ENCODE peak calls at places on chromosomes 13 and 19, in five cellular contexts. A, Z, V, H and K are unnamed samples.

GRCh38 chr13:109148243-109148642 is 518.8 kb downstream of the MYO16 start:
- DNase-seq in A (no peak), Z (peak; percentile 87), V (no peak), H (no peak), K (no peak)

GRCh38 chr13:106507560-106508274 is 27.7 kb downstream of the EFNB2 start:
- DNase-seq in A (peak; percentile 75), Z (peak; percentile 95), V (peak; percentile 75), H (no peak), K (no peak)

GRCh38 chr13:67076378-67076777 is 153.8 kb downstream of the PCDH9 start:
- DNase-seq in A (no peak), Z (peak; percentile 38), V (no peak), H (no peak), K (no peak)

GRCh38 chr13:110306960-110307696 is at the start of the genes COL4A1 and COL4A2:
- DNase-seq in A (peak; percentile 79), Z (peak; percentile 77), V (peak; percentile 69), H (peak; percentile 72), K (peak; percentile 77)

GRCh38 chr13:110942248-110942981 is 27.5 kb upstream of the ANKRD10 start:
- DNase-seq in A (no peak), Z (peak; percentile 44), V (peak; percentile 32), H (no peak), K (no peak)

GRCh38 chr13:106986687-106987434 is 418.9 kb upstream of the ARGLU1 start:
- DNase-seq in A (no peak), Z (no peak), V (peak; percentile 82), H (no peak), K (no peak)

GRCh38 chr19:1657632-1658445 is 5.4 kb upstream of the TCF3 start:
- DNase-seq in A (no peak), Z (no peak), V (no peak), H (peak; percentile 24), K (no peak)

GRCh38 chr13:44311011-44311481 is 62.6 kb upstream of the SERP2 start:
- DNase-seq in A (no peak), Z (peak; percentile 52), V (no peak), H (no peak), K (no peak)

GRCh38 chr19:51020988-51021651 is 1.6 kb upstream of the KLK10 start:
- DNase-seq in A (peak; percentile 57), Z (peak; percentile 51), V (peak; percentile 47), H (no peak), K (peak; percentile 38)

GRCh38 chr19:33461256-33462111 is 60.1 kb downstream of the PEPD start:
- DNase-seq in A (no peak), Z (no peak), V (no peak), H (peak; percentile 18), K (no peak)

GRCh38 chr13:75798353-75799245 is 162.5 kb downstream of the LMO7 start:
- DNase-seq in A (no peak), Z (peak; percentile 65), V (peak; percentile 46), H (no peak), K (no peak)

GRCh38 chr19:47573076-47574026 is at the start of gene ZNF541:
- DNase-seq in A (no peak), Z (peak; percentile 12), V (peak; percentile 51), H (no peak), K (no peak)

GRCh38 chr13:95865080-95865597 is 188.1 kb downstream of the UGGT2 start:
- DNase-seq in A (no peak), Z (no peak), V (no peak), H (no peak), K (no peak)

GRCh38 chr13:103275708-103276107 is 209.5 kb upstream of the SLC10A2 start:
- DNase-seq in A (no peak), Z (no peak), V (peak; percentile 76), H (no peak), K (no peak)

GRCh38 chr19:53775524-53775923 is 48.6 kb downstream of the NLRP12 start:
- DNase-seq in A (no peak), Z (no peak), V (no peak), H (no peak), K (no peak)

GRCh38 chr13:39676315-39676876 is 20.9 kb downstream of the COG6 start:
- DNase-seq in A (peak; percentile 53), Z (peak; percentile 39), V (peak; percentile 88), H (no peak), K (peak; percentile 15)

GRCh38 chr13:113882716-113883115 is 18.8 kb upstream of the GAS6 start:
- DNase-seq in A (no peak), Z (no peak), V (no peak), H (no peak), K (no peak)

GRCh38 chr13:108566413-108567170 is 62.8 kb upstream of the MYO16 start:
- DNase-seq in A (peak; percentile 13), Z (no peak), V (no peak), H (no peak), K (no peak)

GRCh38 chr19:45848922-45849321 is 14.0 kb downstream of the SYMPK start:
- DNase-seq in A (peak; percentile 26), Z (no peak), V (no peak), H (no peak), K (no peak)

GRCh38 chr13:39259371-39259770 is 221.1 kb downstream of the NHLRC3 start:
- DNase-seq in A (no peak), Z (no peak), V (no peak), H (no peak), K (no peak)

GRCh38 chr19:752652-753517 is 2.0 kb downstream of the MISP start:
- DNase-seq in A (no peak), Z (peak; percentile 90), V (peak; percentile 92), H (no peak), K (no peak)

GRCh38 chr19:27860309-27860934 is 1352.5 kb downstream of the UQCRFS1 start:
- DNase-seq in A (no peak), Z (no peak), V (peak; percentile 4), H (no peak), K (no peak)

GRCh38 chr13:99151516-99151915 is 49.1 kb upstream of the UBAC2 start:
- DNase-seq in A (no peak), Z (peak; percentile 41), V (peak; percentile 34), H (no peak), K (no peak)

GRCh38 chr13:99528547-99528946 is 27.3 kb downstream of the TM9SF2 start:
- DNase-seq in A (no peak), Z (no peak), V (peak; percentile 18), H (no peak), K (no peak)

GRCh38 chr13:110405597-110406450 is 98.7 kb downstream of the COL4A2 start:
- DNase-seq in A (no peak), Z (peak; percentile 89), V (peak; percentile 59), H (no peak), K (no peak)

GRCh38 chr19:16273005-16273404 is 51.6 kb upstream of the KLF2 start:
- DNase-seq in A (no peak), Z (no peak), V (no peak), H (no peak), K (no peak)

GRCh38 chr13:99280166-99280565 is 22.0 kb upstream of the GPR18 start:
- DNase-seq in A (no peak), Z (no peak), V (peak; percentile 33), H (no peak), K (no peak)

GRCh38 chr13:113804703-113805430 is 45.8 kb downstream of the TMEM255B start:
- DNase-seq in A (no peak), Z (no peak), V (no peak), H (no peak), K (no peak)

GRCh38 chr19:39341122-39341719 is 1.0 kb upstream of the SAMD4B start:
- DNase-seq in A (no peak), Z (no peak), V (peak; percentile 45), H (peak; percentile 58), K (no peak)

GRCh38 chr13:43664700-43665191 is 122.0 kb downstream of the ENOX1 start:
- DNase-seq in A (peak; percentile 65), Z (peak; percentile 74), V (peak; percentile 75), H (no peak), K (no peak)

GRCh38 chr13:29857089-29857488 is 6.7 kb upstream of the UBL3 start:
- DNase-seq in A (no peak), Z (no peak), V (peak; percentile 55), H (no peak), K (no peak)

GRCh38 chr19:46076951-46077814 is 36.4 kb upstream of the IGFL4 start:
- DNase-seq in A (peak; percentile 94), Z (peak; percentile 79), V (peak; percentile 67), H (peak; percentile 89), K (peak; percentile 88)

GRCh38 chr19:3950871-3951861 is 18.3 kb downstream of the NMRK2 start:
- DNase-seq in A (no peak), Z (no peak), V (peak; percentile 36), H (no peak), K (no peak)

GRCh38 chr19:29517412-29517811 is 8.4 kb upstream of the VSTM2B start:
- DNase-seq in A (no peak), Z (no peak), V (no peak), H (no peak), K (no peak)

GRCh38 chr13:76380436-76381065 is 505.7 kb downstream of the KCTD12 start:
- DNase-seq in A (no peak), Z (peak; percentile 0), V (no peak), H (no peak), K (no peak)

GRCh38 chr13:23069571-23069970 is 111.2 kb upstream of the SGCG start:
- DNase-seq in A (no peak), Z (peak; percentile 87), V (peak; percentile 51), H (no peak), K (no peak)

DNA sequence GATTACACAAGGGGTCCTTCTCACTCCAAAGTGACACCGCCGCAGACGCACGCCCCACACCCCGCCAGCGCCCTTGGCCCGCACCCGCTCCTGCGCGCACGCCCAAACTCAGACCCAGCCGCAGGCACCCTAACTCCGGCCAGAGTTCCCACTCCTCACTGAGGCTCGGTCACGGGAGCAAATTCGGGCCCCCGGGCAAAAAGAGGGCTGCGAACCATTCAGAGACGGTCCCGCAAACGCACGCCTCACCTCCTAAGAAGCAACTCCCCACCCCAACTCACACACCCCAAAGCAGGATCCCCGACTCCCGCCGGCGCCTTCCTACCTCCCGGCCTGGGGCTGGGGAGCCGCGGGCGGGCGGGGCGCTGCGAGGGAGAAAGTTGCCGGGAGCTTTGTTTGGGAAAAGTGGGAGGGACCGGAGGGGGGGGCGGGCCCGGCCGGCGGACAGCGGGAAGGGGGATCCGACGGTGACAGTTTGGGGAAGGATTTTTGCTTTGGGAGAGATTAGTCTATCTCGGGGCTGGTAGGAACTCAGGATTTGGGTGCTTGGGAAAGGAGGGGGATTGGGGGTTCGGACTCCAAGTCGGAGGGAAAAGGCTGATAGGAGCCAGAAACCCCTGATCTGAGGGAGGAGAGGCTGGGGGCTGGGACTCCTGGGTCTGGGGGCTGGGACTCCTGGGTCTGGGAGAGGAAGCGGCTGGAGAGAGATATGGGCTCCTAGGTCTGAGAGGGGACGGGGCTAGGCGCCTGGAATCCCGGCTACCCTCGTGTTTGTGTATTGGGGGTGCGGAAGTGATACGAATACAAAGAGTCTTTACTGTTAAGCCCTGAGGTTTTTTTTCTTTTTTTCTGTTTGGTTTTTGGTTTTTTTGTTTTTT is at the start of gene TEAD2:
- DNase-seq in A (peak; percentile 82), Z (peak; percentile 47), V (peak; percentile 43), H (peak; percentile 81), K (peak; percentile 75)
- H2AK5ac ChIP-seq in A (peak within 1 kb of the TSS; percentile 58), Z (peak within 1 kb of the TSS; percentile 100), V (peak within 1 kb of the TSS; percentile 100), H (no peak within 1 kb of the TSS), K (peak within 1 kb of the TSS; percentile 99)

GRCh38 chr19:35041548-35042055 is at the start of gene HPN:
- DNase-seq in A (peak; percentile 81), Z (no peak), V (no peak), H (peak; percentile 96), K (no peak)
- H2AK5ac ChIP-seq in A (peak within 1 kb of the TSS; percentile 96), Z (no peak within 1 kb of the TSS), V (peak within 1 kb of the TSS; percentile 91), H (no peak within 1 kb of the TSS), K (peak within 1 kb of the TSS; percentile 97)

GRCh38 chr19:6372594-6373095 is at the start of gene ALKBH7:
- DNase-seq in A (peak; percentile 100), Z (peak; percentile 100), V (peak; percentile 100), H (peak; percentile 99), K (peak; percentile 98)
- H2AK5ac ChIP-seq in A (no peak within 1 kb of the TSS), Z (peak within 1 kb of the TSS; percentile 98), V (peak within 1 kb of the TSS; percentile 92), H (no peak within 1 kb of the TSS), K (peak within 1 kb of the TSS; percentile 92)

GRCh38 chr13:84563611-84564010 is 681.3 kb upstream of the SLITRK1 start:
- DNase-seq in A (no peak), Z (no peak), V (no peak), H (no peak), K (no peak)
- H2AK5ac ChIP-seq in A (no peak overlapping the region), Z (no peak overlapping the region), V (no peak overlapping the region), H (no peak overlapping the region), K (no peak overlapping the region)